ENCODE peak calls at places on chromosomes 11 and 22, in ten cellular contexts. Y, U, I, K, J, C, Q, T, Z and D are unnamed samples.

GRCh38 chr22:39144101-39144815 is 8.2 kb downstream of the CBX7 start:
- DNase-seq in Y (no peak), U (no peak), I (peak; percentile 27), K (peak; percentile 29), J (peak; percentile 39), C (no peak), Q (no peak), T (no peak), Z (peak; percentile 62), D (peak; percentile 82)

GRCh38 chr11:120068114-120068573 is 69.8 kb downstream of the TRIM29 start:
- DNase-seq in Y (no peak), U (peak; percentile 29), I (peak; percentile 40), K (peak; percentile 48), J (no peak), C (peak; percentile 57), Q (no peak), T (peak; percentile 24), Z (no peak), D (peak; percentile 43)

GRCh38 chr11:79232346-79232745 is 208.5 kb downstream of the TENM4 start:
- DNase-seq in Y (no peak), U (no peak), I (no peak), K (peak; percentile 13), J (no peak), C (no peak), Q (no peak), T (no peak), Z (no peak), D (no peak)

GRCh38 chr11:46117842-46118241 is 3.4 kb downstream of the PHF21A start:
- DNase-seq in Y (no peak), U (no peak), I (peak; percentile 24), K (peak; percentile 21), J (no peak), C (no peak), Q (no peak), T (no peak), Z (no peak), D (peak; percentile 33)

GRCh38 chr22:28911279-28911640 is 27.9 kb downstream of the ZNRF3 start:
- DNase-seq in Y (no peak), U (no peak), I (no peak), K (no peak), J (no peak), C (no peak), Q (no peak), T (no peak), Z (no peak), D (no peak)

GRCh38 chr11:76667856-76668255 is 2.7 kb downstream of the LRRC32 start:
- DNase-seq in Y (no peak), U (no peak), I (no peak), K (no peak), J (no peak), C (peak; percentile 62), Q (no peak), T (no peak), Z (no peak), D (no peak)

GRCh38 chr11:44028816-44029506 is 18.8 kb upstream of the ACCSL start:
- DNase-seq in Y (no peak), U (peak; percentile 29), I (no peak), K (no peak), J (no peak), C (peak; percentile 57), Q (no peak), T (no peak), Z (no peak), D (no peak)

GRCh38 chr11:94877446-94878200 is 95.7 kb downstream of the CWC15 start:
- DNase-seq in Y (no peak), U (no peak), I (no peak), K (peak; percentile 64), J (no peak), C (peak; percentile 38), Q (no peak), T (no peak), Z (no peak), D (no peak)

GRCh38 chr11:70745451-70745850 is 347.1 kb downstream of the CTTN start:
- DNase-seq in Y (no peak), U (no peak), I (no peak), K (no peak), J (no peak), C (no peak), Q (no peak), T (no peak), Z (no peak), D (no peak)

GRCh38 chr11:70747285-70747684 is 349.0 kb downstream of the CTTN start:
- DNase-seq in Y (no peak), U (no peak), I (no peak), K (no peak), J (no peak), C (no peak), Q (no peak), T (no peak), Z (no peak), D (no peak)

GRCh38 chr11:70745936-70746335 is 347.6 kb downstream of the CTTN start:
- DNase-seq in Y (no peak), U (no peak), I (no peak), K (no peak), J (no peak), C (no peak), Q (no peak), T (no peak), Z (no peak), D (no peak)

GRCh38 chr11:70746351-70746750 is 348.0 kb downstream of the CTTN start:
- DNase-seq in Y (no peak), U (no peak), I (no peak), K (no peak), J (no peak), C (no peak), Q (no peak), T (no peak), Z (no peak), D (no peak)

DNA sequence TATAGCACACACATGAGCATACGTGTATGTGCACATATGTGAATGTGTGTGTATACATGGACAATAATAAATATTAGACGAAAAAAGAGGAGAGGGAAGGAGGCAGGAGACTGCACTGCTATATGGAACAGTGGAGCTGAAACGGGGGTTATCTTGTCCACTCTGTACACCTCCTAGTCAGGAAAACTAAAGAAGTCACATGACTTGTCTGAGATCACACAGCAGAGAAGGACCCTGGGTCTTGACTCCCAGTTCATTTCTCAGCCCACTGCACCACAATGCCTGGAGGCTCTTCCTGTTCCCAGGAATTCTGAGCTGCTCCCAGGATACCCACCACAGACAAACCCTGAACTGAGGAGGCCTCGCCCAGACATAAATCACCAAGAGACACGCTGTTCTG is 349.6 kb downstream of the CTTN start:
- DNase-seq in Y (no peak), U (no peak), I (no peak), K (no peak), J (no peak), C (no peak), Q (no peak), T (no peak), Z (no peak), D (no peak)
- H3K4me3 ChIP-seq in Y (no peak overlapping the region), U (no peak overlapping the region), I (no peak overlapping the region), K (no peak overlapping the region), J (no peak overlapping the region), C (no peak overlapping the region), Q (no peak overlapping the region), T (no peak overlapping the region), Z (no peak overlapping the region), D (no peak overlapping the region)

GRCh38 chr11:117868088-117868487 is 8.4 kb downstream of the FXYD6 start:
- DNase-seq in Y (no peak), U (no peak), I (no peak), K (no peak), J (no peak), C (no peak), Q (no peak), T (no peak), Z (no peak), D (no peak)

GRCh38 chr11:117862753-117863152 is 13.7 kb downstream of the FXYD6 start:
- DNase-seq in Y (no peak), U (no peak), I (no peak), K (no peak), J (no peak), C (no peak), Q (no peak), T (no peak), Z (no peak), D (no peak)

GRCh38 chr11:117870176-117870952 is 6.1 kb downstream of the FXYD6 start:
- DNase-seq in Y (peak; percentile 32), U (no peak), I (no peak), K (no peak), J (no peak), C (no peak), Q (no peak), T (no peak), Z (no peak), D (no peak)

GRCh38 chr11:117868815-117869642 is 7.4 kb downstream of the FXYD6 start:
- DNase-seq in Y (no peak), U (no peak), I (no peak), K (no peak), J (no peak), C (no peak), Q (no peak), T (no peak), Z (no peak), D (no peak)

DNA sequence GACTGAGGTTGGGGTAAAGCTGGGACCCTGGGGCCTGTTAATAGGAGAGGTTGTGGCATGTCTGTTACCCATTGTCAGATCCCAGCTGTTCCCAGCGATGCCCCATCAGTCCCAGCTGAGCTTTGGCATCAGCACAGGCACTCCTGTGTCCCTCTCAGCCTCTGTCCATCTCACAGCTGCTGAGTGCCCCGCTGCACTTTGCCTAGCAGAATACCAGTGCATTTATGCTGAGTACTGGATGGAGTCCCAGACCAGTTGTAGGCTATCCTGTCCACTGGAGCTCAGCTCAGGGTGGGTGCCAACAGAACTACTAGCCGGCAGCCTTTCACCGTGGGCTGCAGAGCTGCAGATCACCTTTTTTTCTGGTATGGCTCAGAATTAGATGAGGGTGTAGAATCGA is 9.9 kb downstream of the FXYD6 start:
- DNase-seq in Y (no peak), U (peak; percentile 30), I (no peak), K (no peak), J (no peak), C (peak; percentile 64), Q (no peak), T (no peak), Z (no peak), D (no peak)
- TF ChIP-seq CTCF in Y (no peak), U (no peak), I (no peak), K (no peak), J (no peak), C (no peak), Q (no peak), T (no peak), Z (no peak), D (no peak)

DNA sequence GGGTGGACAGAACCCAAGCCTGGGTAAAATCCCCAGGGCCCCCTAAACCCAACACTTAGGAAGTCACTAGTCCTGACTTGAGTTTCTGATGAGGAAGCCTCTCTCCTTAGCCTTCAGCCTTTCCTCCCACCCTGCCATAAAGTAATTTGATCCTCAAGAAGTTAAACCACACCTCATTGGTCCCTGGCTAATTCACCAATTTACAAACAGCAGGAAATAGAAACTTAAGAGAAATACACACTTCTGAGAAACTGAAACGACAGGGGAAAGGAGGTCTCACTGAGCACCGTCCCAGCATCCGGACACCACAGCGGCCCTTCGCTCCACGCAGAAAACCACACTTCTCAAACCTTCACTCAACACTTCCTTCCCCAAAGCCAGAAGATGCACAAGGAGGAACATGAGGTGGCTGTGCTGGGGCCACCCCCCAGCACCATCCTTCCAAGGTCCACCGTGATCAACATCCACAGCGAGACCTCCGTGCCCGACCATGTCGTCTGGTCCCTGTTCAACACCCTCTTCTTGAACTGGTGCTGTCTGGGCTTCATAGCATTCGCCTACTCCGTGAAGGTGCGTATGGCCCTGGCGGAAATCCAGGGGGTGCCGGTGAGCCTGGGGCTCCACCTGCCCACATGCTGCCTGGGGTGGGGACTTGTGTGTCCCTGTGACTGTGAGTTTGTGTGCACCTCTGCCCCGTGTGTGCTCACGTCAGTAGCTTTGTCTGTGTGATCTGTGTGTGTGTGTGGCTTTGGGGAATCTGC is at the start of gene IFITM1:
- DNase-seq in Y (peak; percentile 72), U (peak; percentile 57), I (peak; percentile 62), K (peak; percentile 88), J (peak; percentile 65), C (no peak), Q (no peak), T (peak; percentile 80), Z (no peak), D (peak; percentile 94)
- H3K4me3 ChIP-seq in Y (peak within 1 kb of the TSS; percentile 40), U (peak within 1 kb of the TSS; percentile 81), I (peak within 1 kb of the TSS; percentile 43), K (peak within 1 kb of the TSS; percentile 81), J (peak within 1 kb of the TSS; percentile 79), C (peak within 1 kb of the TSS; percentile 68), Q (peak within 1 kb of the TSS; percentile 69), T (peak within 1 kb of the TSS; percentile 67), Z (peak within 1 kb of the TSS; percentile 26), D (peak within 1 kb of the TSS; percentile 74)

GRCh38 chr11:61587951-61588695 is 7.2 kb upstream of the SYT7 start:
- DNase-seq in Y (peak; percentile 33), U (peak; percentile 99), I (no peak), K (no peak), J (peak; percentile 66), C (no peak), Q (peak; percentile 85), T (no peak), Z (peak; percentile 55), D (peak; percentile 12)
- TF ChIP-seq CTCF in Y (peak; percentile 31), U (peak; percentile 44), I (peak; percentile 25), K (peak; percentile 12), J (peak; percentile 24), C (no peak), Q (peak; percentile 39), T (no peak), Z (no peak), D (no peak)